ENCODE peak calls at places on chromosomes 4 and X, in five cellular contexts. O is HCT116; L is cardiac muscle cell; X is CD8-positive, alpha-beta T cell; G is gastrocnemius medialis. R is an unnamed sample. For H3K27me3, the result is how much of the 10 kb centered on the place peaks cover.

GRCh38 chr4:184385705-184386141 is 88.6 kb downstream of the IRF2 start:
- DNase-seq in O (no peak), L (no peak), X (no peak), G (no peak), R (no peak)

GRCh38 chr4:3498407-3498806 is 33.8 kb downstream of the LRPAP1 start:
- DNase-seq in O (no peak), L (no peak), X (no peak), G (no peak), R (no peak)

GRCh38 chrX:38249965-38250364 is 29.3 kb upstream of the SRPX start:
- DNase-seq in O (no peak), L (no peak), X (no peak), G (no peak), R (no peak)

GRCh38 chrX:86455495-86455894 is 307.2 kb downstream of the DACH2 start:
- DNase-seq in O (no peak), L (no peak), X (no peak), G (no peak), R (no peak)

GRCh38 chr4:98092833-98093439 is 50.3 kb downstream of the STPG2 start:
- DNase-seq in O (peak), L (peak), X (no peak), G (no peak), R (no peak)

GRCh38 chr4:102341201-102341600 is 4.1 kb downstream of the SLC39A8 start:
- DNase-seq in O (no peak), L (no peak), X (no peak), G (no peak), R (no peak)

GRCh38 chr4:3157366-3157765 is 82.9 kb downstream of the HTT start:
- DNase-seq in O (no peak), L (no peak), X (no peak), G (no peak), R (no peak)

GRCh38 chrX:111322231-111322855 is 52.1 kb upstream of the CAPN6 start:
- DNase-seq in O (no peak), L (no peak), X (no peak), G (no peak), R (no peak)

GRCh38 chrX:10519761-10520160 is 100.6 kb downstream of the MID1 start:
- DNase-seq in O (no peak), L (no peak), X (no peak), G (no peak), R (no peak)

GRCh38 chr4:114040319-114041116 is 61.1 kb upstream of the ARSJ start:
- DNase-seq in O (no peak), L (no peak), X (no peak), G (no peak), R (peak)

GRCh38 chr4:41865306-41865980 is 69.8 kb upstream of the TMEM33 start:
- DNase-seq in O (no peak), L (no peak), X (no peak), G (no peak), R (no peak)

GRCh38 chr4:168848112-168848511 is 161.9 kb downstream of the CBR4 start:
- DNase-seq in O (no peak), L (no peak), X (no peak), G (no peak), R (no peak)

GRCh38 chr4:6548201-6548881 is 26.6 kb upstream of the MAN2B2 start:
- DNase-seq in O (peak), L (peak), X (no peak), G (no peak), R (no peak)

GRCh38 chr4:38119663-38120374 is 159.6 kb downstream of the PTTG2 start:
- DNase-seq in O (no peak), L (no peak), X (no peak), G (no peak), R (peak)

DNA sequence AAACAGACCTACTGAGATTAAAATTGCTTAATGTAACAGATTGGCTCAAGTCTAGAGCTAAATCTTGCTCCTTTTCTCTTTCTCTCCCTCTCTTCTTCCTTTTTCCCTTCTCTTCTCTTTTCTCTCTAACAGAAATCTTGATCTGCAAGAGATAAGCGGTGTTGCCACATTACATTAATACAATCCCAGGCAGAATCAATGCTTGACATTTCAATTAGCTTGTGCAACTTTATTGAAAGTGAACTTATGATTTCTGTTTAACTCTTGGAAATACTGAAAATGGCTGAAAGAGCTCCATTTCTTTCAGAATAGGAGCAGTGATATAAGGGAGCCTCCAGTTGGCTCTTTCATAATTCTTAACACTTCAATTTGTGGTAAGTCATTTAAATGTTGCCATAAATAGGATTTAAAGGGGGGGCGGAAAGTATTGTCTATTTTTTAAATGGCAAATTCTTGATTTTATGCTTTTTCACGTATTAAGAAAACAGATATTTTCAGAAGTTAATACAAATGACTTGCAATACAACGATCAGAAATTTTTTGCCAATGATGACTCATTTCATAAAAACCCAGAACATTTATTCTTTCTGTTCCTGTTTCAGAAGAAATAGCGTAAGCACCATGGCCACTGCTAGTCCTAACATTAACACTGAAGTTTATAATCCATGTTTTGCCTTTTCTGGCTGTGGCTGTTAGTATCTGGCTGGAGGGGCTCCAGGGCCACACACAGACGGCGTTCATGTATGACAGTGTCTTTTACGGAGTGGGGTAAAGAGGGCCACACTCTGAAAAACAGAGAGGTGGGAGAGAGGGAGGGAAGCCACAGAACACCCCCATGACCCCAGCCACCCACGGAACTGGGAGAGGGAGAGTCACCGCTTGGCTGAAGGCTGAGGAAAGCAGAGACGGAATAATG is 115.7 kb upstream of the FAT1 start:
- DNase-seq in O (no peak), L (no peak), X (no peak), G (no peak), R (no peak)
- H3K4me3 ChIP-seq in O (peak), L (no peak), X (no peak), G (peak), R (no peak)

DNA sequence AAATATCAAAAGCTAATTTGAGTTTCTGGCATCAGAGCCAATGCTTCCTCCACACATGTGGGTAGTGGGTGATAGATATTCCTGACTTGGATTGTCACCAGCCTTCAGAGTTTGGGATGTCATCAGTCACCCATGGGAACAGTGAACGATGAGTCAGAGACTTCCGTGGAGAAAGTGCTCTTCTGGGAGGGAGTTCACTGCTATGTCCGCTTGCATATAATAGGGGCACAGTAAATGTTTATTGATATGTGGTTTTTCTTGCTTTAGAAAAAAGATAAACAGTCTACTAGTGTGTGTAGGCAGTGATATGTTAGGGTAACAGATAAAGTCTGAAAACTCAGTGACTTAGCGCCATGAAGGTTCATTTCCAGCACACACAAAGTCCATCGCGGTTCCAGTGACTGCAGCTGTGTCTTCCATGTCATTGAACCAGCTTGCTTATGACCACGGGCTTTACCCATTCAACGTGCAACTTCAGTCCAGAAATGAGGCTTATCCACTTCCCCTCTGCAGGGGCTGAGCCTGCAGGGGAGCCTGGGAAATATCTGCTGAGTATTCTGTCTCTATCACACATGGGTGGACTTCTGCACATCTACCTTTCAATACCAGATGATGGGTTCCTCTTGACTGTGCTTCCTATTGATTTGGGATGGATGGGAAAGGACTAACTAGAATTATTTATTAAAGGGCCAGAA is 87.7 kb upstream of the WWC2 start:
- DNase-seq in O (no peak), L (no peak), X (no peak), G (no peak), R (no peak)
- H3K27me3 ChIP-seq in O (under half), L (under half), X (under half), G (under half), R (under half)

GRCh38 chr4:47209833-47210232 is 178.5 kb downstream of the GABRB1 start:
- DNase-seq in O (no peak), L (no peak), X (no peak), G (no peak), R (peak)
- TF ChIP-seq CTCF in O (no peak), L (no peak), X (no peak), G (no peak), R (no peak)

GRCh38 chrX:368811-369562 is 17.7 kb downstream of the PPP2R3B start:
- DNase-seq in O (no peak), L (peak), X (no peak), G (peak), R (no peak)
- H3K4me3 ChIP-seq in O (no peak), L (peak), X (no peak), G (peak), R (no peak)

GRCh38 chrX:122504026-122504425 is 680.1 kb upstream of the GRIA3 start:
- DNase-seq in O (no peak), L (no peak), X (no peak), G (no peak), R (no peak)
- H3K27me3 ChIP-seq in O (under half), L (under half), X (under half), G (under half), R (under half)

GRCh38 chrX:138748480-138748879 is 37.0 kb upstream of the FGF13 start:
- DNase-seq in O (no peak), L (peak), X (no peak), G (no peak), R (no peak)
- TF ChIP-seq CTCF in O (peak), L (peak), X (no peak), G (no peak), R (peak)

DNA sequence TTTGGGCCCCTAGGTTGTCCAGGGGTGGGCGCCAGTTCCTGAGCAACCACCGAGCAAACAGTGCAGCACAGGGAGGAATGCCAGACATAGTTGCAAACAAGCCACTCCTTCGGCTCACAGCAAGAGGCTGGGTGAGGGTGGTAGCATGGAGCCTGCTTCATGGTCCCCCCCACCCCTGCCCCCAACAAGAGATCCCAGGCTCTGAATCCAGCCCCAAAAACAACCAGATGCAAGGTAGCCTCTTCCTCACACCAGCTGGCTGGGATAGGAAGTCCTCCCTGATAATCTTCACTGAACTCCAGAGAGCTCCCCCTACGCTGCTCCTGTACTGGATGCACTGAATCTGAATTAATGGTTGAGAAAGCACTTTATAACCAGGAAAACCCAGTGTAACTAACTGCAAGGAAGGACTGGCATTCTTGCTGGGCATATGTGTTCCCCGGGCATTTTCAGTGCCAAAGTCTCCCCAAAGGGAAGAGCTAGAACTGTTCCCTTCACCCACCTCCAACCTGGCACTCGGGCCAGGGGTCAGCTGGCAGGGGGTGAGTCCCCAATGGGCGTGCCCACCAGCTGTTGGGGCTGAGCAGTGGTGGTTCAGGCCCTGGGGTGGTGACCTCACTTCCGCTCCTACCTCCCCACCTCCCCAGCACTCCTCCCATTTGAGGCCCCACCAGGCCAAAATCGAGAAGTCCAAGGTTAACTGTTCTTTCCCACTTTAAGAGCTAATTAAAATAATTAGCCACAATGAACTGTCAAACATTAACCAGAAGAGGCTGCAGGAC is 1.5 kb downstream of the ELF4 start:
- DNase-seq in O (no peak), L (no peak), X (peak), G (no peak), R (no peak)
- H3K4me3 ChIP-seq in O (peak), L (no peak), X (peak), G (peak), R (peak)